ENCODE peak calls at places on chromosomes 2 and 18, in five cellular contexts. W is upper lobe of left lung, I is psoas muscle, R is OCI-LY7, X is Peyer's patch. Q is an unnamed sample.

GRCh38 chr2:150080115-150080514 is 407.4 kb downstream of the RND3 start:
- DNase-seq in W (no peak), I (no peak), R (no peak), X (no peak), Q (no peak)

GRCh38 chr2:58734365-58734764 is 493.2 kb upstream of the FANCL start:
- DNase-seq in W (no peak), I (no peak), R (no peak), X (no peak), Q (no peak)

GRCh38 chr2:172452845-172453244 is 25.5 kb downstream of the ITGA6 start:
- DNase-seq in W (no peak), I (no peak), R (no peak), X (no peak), Q (no peak)

GRCh38 chr18:46261799-46262198 is 157.6 kb downstream of the HAUS1 start:
- DNase-seq in W (no peak), I (no peak), R (no peak), X (no peak), Q (no peak)

GRCh38 chr2:7492719-7493118 is 575.5 kb downstream of the RNF144A start:
- DNase-seq in W (no peak), I (no peak), R (no peak), X (no peak), Q (no peak)

GRCh38 chr18:10965104-10965503 is 184.3 kb downstream of the PIEZO2 start:
- DNase-seq in W (no peak), I (no peak), R (no peak), X (no peak), Q (no peak)

GRCh38 chr2:206707164-206707701 is 11.0 kb downstream of the DYTN start:
- DNase-seq in W (no peak), I (no peak), R (no peak), X (no peak), Q (no peak)

GRCh38 chr18:70491734-70492348 is 203.0 kb downstream of the SOCS6 start:
- DNase-seq in W (no peak), I (no peak), R (peak; percentile 24), X (peak; percentile 28), Q (peak; percentile 19)

GRCh38 chr18:80103231-80103630 is 5.8 kb upstream of the ADNP2 start:
- DNase-seq in W (no peak), I (no peak), R (no peak), X (no peak), Q (no peak)

GRCh38 chr2:44680983-44681481 is 260.5 kb upstream of the SIX3 start:
- DNase-seq in W (no peak), I (no peak), R (no peak), X (no peak), Q (no peak)

GRCh38 chr2:191150451-191151314 is at the start of gene STAT4:
- DNase-seq in W (peak; percentile 89), I (no peak), R (no peak), X (peak; percentile 82), Q (peak; percentile 65)
- TF ChIP-seq CTCF in W (no peak), I (no peak), R (no peak), X (no peak), Q (no peak)

GRCh38 chr2:63679252-63679850 is 90.6 kb downstream of the MDH1 start:
- DNase-seq in W (no peak), I (no peak), R (no peak), X (no peak), Q (no peak)
- H3K27ac ChIP-seq in W (no peak overlapping the region), I (no peak overlapping the region), R (no peak overlapping the region), X (no peak overlapping the region), Q (no peak overlapping the region)

DNA sequence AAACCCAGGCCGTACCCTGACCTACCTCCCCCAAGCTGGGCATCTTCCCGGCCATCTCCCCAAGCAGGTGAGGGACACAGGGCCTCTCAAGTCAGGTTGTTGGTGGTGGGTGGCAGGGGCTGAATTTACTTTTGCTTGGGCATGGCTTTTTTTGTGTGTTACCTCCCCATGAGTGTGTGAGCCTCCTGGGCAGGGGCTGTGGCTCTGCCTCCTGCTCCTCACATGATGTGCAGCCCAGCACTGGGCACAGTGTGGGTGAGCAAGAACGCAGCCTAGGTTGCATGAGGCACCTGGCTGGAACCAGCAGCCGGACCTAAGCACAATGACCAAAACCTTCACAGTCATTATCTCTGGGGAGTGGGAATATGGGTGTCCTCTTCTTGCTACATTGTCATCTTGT is 22.3 kb downstream of the CELF4 start:
- DNase-seq in W (no peak), I (no peak), R (no peak), X (no peak), Q (no peak)
- TF ChIP-seq CTCF in W (no peak), I (no peak), R (no peak), X (no peak), Q (no peak)

GRCh38 chr18:58532972-58533371 is 95.9 kb downstream of the ALPK2 start:
- DNase-seq in W (no peak), I (no peak), R (no peak), X (no peak), Q (no peak)

GRCh38 chr18:58535340-58536186 is 93.3 kb downstream of the ALPK2 start:
- DNase-seq in W (no peak), I (no peak), R (no peak), X (no peak), Q (no peak)

GRCh38 chr18:58532298-58532697 is 96.6 kb downstream of the ALPK2 start:
- DNase-seq in W (no peak), I (no peak), R (no peak), X (no peak), Q (no peak)

GRCh38 chr18:58534535-58535301 is 94.2 kb downstream of the ALPK2 start:
- DNase-seq in W (no peak), I (no peak), R (no peak), X (no peak), Q (no peak)

GRCh38 chr18:58533771-58534170 is 95.1 kb downstream of the ALPK2 start:
- DNase-seq in W (no peak), I (no peak), R (no peak), X (no peak), Q (no peak)
- H3K27ac ChIP-seq in W (no peak overlapping the region), I (no peak overlapping the region), R (no peak overlapping the region), X (no peak overlapping the region), Q (no peak overlapping the region)

DNA sequence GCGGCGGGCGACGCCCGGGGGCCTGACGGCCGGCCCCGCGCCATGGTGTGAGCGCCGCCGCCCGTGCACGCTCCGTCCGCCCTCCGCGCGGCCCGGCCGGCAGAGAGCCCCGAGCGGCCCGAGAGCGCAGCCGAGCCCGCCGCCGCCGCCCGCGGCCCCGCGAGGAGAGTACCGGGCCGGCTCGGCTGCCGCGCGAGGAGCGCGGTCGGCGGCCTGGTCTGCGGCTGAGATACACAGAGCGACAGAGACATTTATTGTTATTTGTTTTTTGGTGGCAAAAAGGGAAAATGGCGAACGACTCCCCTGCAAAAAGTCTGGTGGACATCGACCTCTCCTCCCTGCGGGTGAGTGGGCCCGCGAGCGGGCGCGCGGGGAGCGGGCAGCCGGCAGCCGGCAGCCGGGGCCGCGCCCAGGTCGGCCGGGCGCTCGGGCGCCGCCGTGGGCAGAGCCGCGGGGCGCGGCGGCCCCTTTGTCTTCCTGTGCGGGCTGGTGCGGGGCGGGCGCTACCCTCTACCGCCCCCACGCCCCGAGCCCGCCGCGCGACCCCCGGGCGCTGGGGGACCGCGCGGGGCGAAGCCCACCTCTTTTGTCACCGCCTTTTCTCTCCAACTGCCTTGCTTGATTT is 399 bp downstream of the MAP4K4 start:
- DNase-seq in W (peak; percentile 89), I (peak; percentile 43), R (peak; percentile 45), X (no peak), Q (peak; percentile 29)
- TF ChIP-seq CTCF in W (no peak), I (no peak), R (no peak), X (no peak), Q (no peak)

GRCh38 chr2:216002693-216003092 is 10.7 kb downstream of the MREG start:
- DNase-seq in W (no peak), I (no peak), R (no peak), X (no peak), Q (no peak)
- H3K27ac ChIP-seq in W (no peak overlapping the region), I (no peak overlapping the region), R (no peak overlapping the region), X (no peak overlapping the region), Q (no peak overlapping the region)

GRCh38 chr2:942775-943460 is 7.7 kb upstream of the SNTG2 start:
- DNase-seq in W (no peak), I (no peak), R (no peak), X (no peak), Q (no peak)

GRCh38 chr2:937530-937929 is 13.1 kb upstream of the SNTG2 start:
- DNase-seq in W (no peak), I (no peak), R (no peak), X (no peak), Q (no peak)

GRCh38 chr2:939936-940620 is 10.6 kb upstream of the SNTG2 start:
- DNase-seq in W (no peak), I (no peak), R (no peak), X (no peak), Q (no peak)

GRCh38 chr2:941811-942360 is 8.8 kb upstream of the SNTG2 start:
- DNase-seq in W (no peak), I (no peak), R (no peak), X (no peak), Q (no peak)

DNA sequence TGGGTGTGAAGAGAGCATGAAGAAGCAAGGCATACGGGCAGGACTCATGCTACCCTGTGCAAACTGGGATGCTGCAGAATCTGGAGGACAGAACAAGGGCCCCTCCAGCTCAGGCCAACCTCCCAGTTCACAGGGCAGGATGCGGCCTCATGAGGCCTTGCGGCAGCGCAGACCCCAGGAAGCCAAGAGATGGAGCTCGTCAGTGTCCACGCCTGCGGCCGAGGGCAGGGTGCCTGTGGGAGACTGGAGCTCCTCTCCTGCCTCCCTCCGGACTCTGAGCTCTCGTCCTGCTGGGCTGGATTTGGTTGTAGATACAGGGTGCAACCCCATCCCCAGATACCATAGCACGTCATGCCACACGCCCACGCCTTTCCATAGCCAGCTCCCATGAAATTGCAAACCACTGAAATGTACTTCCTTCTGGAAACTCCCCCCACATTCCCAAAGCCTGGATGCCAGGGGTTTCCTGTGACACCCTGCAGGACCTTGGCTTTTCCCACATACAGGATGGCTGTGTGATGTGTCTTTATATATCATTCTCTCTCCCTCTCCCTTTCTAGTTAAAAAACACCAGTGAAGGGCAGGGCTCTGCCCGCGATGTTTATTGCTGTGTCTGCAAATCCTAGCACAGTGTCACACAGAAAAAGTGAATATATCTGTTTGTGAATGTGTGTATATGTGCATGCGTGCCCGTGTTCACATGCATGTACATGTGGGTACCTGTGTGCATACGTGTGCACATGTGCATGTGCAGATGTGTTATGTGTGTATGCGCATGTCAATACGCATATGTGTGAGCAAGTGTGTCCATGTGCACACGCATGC is 12.3 kb upstream of the SNTG2 start:
- DNase-seq in W (no peak), I (no peak), R (no peak), X (no peak), Q (no peak)
- TF ChIP-seq CTCF in W (no peak), I (no peak), R (no peak), X (no peak), Q (no peak)